ENCODE peak calls at places on chromosome 18, in ten cellular contexts. E, Q, N, C, R, T, V, Y, Z and O are unnamed samples.

GRCh38 chr18:77086656-77087390 is 45.8 kb downstream of the MBP start:
- DNase-seq in E (no peak), R (no peak), Z (peak), Q (no peak), C (no peak), N (peak), Y (no peak), V (peak), T (no peak), O (no peak)

GRCh38 chr18:31303771-31304170 is 14.2 kb upstream of the DSG1 start:
- DNase-seq in Q (no peak), C (no peak), E (no peak), Z (peak), N (no peak), V (no peak), T (peak), R (no peak), Y (no peak), O (no peak)

GRCh38 chr18:40878371-40878770 is 1076.7 kb upstream of the PIK3C3 start:
- DNase-seq in N (no peak), T (no peak), Y (no peak), E (no peak), Z (no peak), Q (no peak), R (no peak), C (no peak), V (no peak), O (no peak)

GRCh38 chr18:63363951-63364350 is 3.1 kb downstream of the KDSR start:
- DNase-seq in R (no peak), Z (no peak), V (no peak), N (no peak), E (no peak), Q (no peak), C (no peak), T (no peak), Y (no peak), O (no peak)

GRCh38 chr18:55300469-55301195 is 287.4 kb downstream of the TCF4 start:
- DNase-seq in R (no peak), Q (no peak), C (peak), Z (no peak), N (peak), E (no peak), V (no peak), T (peak), Y (no peak), O (no peak)

GRCh38 chr18:39799010-39799409 is 2156.0 kb upstream of the PIK3C3 start:
- DNase-seq in Q (no peak), Y (no peak), Z (peak), T (no peak), E (peak), N (no peak), V (no peak), R (no peak), C (no peak), O (peak)

GRCh38 chr18:79682896-79683625 is 3.5 kb downstream of the CTDP1 start:
- DNase-seq in V (no peak), N (peak), Z (no peak), Y (no peak), R (no peak), T (no peak), E (no peak), Q (no peak), C (no peak), O (no peak)

GRCh38 chr18:21735452-21736015 is 5.1 kb upstream of the MIB1 start:
- DNase-seq in Y (no peak), Q (no peak), T (peak), Z (peak), C (no peak), E (no peak), V (peak), N (peak), R (peak), O (peak)

GRCh38 chr18:58586886-58587285 is 42.0 kb downstream of the ALPK2 start:
- DNase-seq in Z (no peak), E (no peak), V (no peak), C (no peak), T (no peak), R (no peak), Y (no peak), Q (no peak), N (no peak), O (no peak)

GRCh38 chr18:43578636-43579203 is 301.4 kb upstream of the SYT4 start:
- DNase-seq in T (no peak), E (no peak), R (peak), Z (peak), Y (no peak), N (no peak), C (no peak), Q (no peak), V (no peak), O (no peak)

GRCh38 chr18:27713037-27713726 is 463.7 kb downstream of the CDH2 start:
- DNase-seq in Z (no peak), Q (no peak), T (no peak), R (no peak), E (no peak), N (no peak), C (no peak), V (no peak), Y (no peak), O (no peak)

GRCh38 chr18:77980275-77980674 is 730.6 kb downstream of the GALR1 start:
- DNase-seq in Q (no peak), N (no peak), T (no peak), Y (no peak), Z (no peak), R (no peak), E (no peak), C (no peak), V (no peak), O (no peak)

GRCh38 chr18:58213931-58214431 is 170.0 kb downstream of the NEDD4L start:
- DNase-seq in N (no peak), R (no peak), Q (no peak), Y (no peak), V (no peak), T (peak), C (no peak), E (no peak), Z (no peak), O (no peak)

GRCh38 chr18:61893304-61893970 is 630 bp upstream of the RNF152 start:
- DNase-seq in Z (peak), Y (peak), E (no peak), R (peak), C (peak), T (peak), V (peak), Q (peak), N (peak), O (peak)

GRCh38 chr18:61896118-61896517 is 3.3 kb upstream of the RNF152 start:
- DNase-seq in Y (no peak), Z (no peak), T (no peak), Q (no peak), N (no peak), C (no peak), V (no peak), E (no peak), R (no peak), O (no peak)

GRCh38 chr18:61892683-61893303 is at the start of gene RNF152:
- DNase-seq in T (peak), E (no peak), C (peak), N (peak), Y (no peak), Q (peak), Z (peak), V (peak), R (peak), O (no peak)

GRCh38 chr18:61894751-61895524 is 2.1 kb upstream of the RNF152 start:
- DNase-seq in R (no peak), Z (no peak), E (peak), Q (no peak), V (no peak), N (no peak), C (peak), T (no peak), Y (no peak), O (no peak)

DNA sequence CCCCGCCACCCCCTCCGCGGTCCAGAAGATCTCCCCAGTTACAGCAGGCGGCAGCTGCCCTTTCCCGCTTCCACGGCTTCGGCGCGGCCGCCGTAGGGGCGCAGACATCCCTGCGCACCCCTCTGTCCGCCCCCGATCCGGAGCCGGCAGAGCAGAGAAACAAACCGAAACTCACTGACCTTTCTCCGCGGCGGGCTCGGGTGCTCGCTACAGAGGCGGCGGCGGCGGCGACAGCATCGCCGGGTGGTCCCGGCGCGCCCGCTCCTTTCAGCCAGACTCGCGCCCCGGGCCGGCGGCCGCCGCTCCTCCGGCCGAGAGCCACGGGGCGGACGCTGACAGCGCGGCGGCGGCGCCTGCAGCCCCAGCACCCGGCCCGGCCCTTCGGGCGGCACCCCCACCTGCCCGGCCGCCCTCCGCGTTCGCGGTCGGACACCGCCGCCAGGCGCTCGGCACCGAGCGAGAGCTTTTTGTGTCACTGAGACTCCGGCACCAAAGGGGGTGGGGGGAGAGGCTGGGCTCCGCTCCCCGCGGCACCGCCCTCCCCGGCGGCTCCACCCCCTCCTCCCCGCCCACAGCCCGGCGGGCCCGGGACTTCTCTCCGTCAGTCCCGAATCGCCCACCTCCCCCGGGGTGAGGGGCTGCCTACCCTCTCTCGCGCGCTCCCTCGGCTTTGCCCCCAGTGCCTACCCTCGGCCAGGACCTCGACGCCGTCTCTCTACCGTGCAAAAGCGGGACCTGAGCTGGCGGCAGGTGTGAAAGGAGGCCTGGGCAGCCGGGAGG is 1.4 kb upstream of the RNF152 start:
- DNase-seq in E (peak), V (peak), Q (peak), R (peak), Z (peak), C (peak), N (peak), T (peak), Y (peak), O (peak)
- TF ChIP-seq POLR2A in E (no peak), V (peak), Q (no peak), R (no peak), Z (peak), C (peak), N (no peak), T (peak), Y (no peak), O (no peak)

GRCh38 chr18:2846638-2847340 is at the start of gene EMILIN2:
- DNase-seq in E (peak), R (peak), Y (peak), V (peak), T (peak), Z (peak), C (peak), N (peak), Q (peak), O (no peak)
- TF ChIP-seq POLR2A in E (no peak), R (no peak), Y (no peak), V (no peak), T (no peak), Z (no peak), C (peak), N (peak), Q (no peak), O (peak)

GRCh38 chr18:12990977-12991838 is at the start of gene CEP192:
- DNase-seq in N (peak), T (peak), R (peak), Q (peak), V (peak), Z (peak), E (peak), Y (peak), C (peak), O (peak)
- TF ChIP-seq POLR2A in N (no peak), T (peak), R (no peak), Q (peak), V (peak), Z (peak), E (no peak), Y (peak), C (peak), O (peak)

DNA sequence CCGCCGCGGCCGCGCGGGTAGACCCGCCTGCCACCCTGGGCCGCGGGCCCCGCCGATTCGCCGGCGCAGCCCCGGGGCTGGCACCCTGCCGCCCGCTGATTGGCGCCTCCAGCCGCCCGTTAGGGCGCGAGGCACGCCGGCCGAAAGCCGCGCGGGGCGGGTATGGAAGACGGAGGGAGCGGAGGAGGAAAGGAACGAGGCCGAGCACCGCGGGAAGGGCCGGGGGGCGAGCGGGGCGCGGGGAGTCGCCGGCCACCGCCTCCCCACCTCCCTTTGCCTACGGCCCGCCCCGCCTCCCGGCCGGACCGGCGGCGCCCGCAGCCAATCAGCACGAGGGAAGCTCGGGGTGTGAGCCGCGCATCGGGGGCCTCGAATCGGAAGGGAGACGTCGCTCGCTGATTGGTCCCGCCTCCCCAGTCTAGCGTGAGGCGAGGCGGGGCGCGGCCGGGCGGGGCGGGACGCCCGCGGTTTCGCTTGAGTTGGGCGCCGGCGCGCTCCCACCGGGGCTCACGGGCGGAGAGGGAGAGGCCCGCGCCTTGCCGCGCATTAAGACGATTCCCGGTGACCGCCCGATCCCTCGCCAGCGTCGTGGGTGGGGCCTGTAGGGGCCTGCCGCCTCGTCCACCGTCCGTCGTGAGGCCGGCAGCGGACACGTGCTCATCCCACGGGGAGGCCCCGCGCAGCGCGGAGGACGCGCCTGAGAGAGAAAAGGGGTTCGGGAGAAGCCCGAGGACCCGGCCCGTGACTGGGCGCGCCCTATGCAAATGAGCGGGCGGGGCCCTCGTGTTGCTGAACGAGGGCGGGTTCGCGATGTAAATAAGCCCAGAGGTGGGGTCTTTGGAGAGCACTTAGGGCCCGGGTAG is 616 bp upstream of the SMAD2 start:
- DNase-seq in T (peak), C (peak), N (peak), Z (peak), R (peak), Q (peak), V (peak), E (peak), Y (peak), O (peak)
- TF ChIP-seq POLR2A in T (peak), C (peak), N (no peak), Z (no peak), R (no peak), Q (peak), V (peak), E (peak), Y (peak), O (peak)

DNA sequence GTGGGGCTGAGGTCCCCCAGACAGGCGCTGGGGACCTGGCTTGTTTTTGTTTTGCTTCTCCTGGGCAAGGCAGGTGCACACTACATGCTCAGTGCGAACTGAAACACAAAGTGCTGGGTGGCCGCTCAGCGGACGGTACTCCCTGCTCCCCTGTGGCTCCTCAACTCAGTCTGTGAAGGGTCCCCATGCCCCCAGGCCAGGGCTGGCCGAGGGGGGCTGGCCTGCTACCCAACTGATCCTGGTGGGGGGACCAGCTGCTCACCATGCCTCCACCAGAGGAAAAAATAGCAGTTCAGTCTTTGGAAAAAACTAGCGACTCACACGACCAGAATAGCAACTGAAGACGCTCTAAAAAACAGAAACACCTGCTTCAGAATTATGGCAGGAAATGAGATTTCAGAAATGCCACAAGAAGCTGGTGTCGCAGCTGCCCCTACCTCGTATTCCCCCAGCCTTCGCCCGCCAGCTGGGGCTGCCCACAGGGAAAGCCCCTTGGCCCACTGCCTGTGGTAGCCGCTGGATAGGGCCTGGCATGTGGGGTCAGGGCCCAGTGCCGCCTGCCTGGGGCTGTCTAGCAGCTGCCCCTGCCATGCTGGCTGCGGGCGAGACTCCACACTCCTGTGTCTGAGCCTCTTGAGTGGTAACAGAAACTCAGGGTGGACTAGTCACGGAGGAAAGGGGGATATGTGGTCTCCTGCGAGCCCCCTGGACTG is 43.7 kb downstream of the MEX3C start:
- DNase-seq in Z (no peak), N (peak), R (no peak), V (no peak), C (no peak), T (no peak), Y (peak), Q (no peak), E (no peak), O (no peak)
- TF ChIP-seq POLR2A in Z (no peak), N (no peak), R (no peak), V (no peak), C (no peak), T (no peak), Y (no peak), Q (no peak), E (no peak), O (no peak)

GRCh38 chr18:56913970-56914369 is 232.9 kb upstream of the BOD1L2 start:
- DNase-seq in Q (no peak), V (no peak), C (no peak), N (no peak), Y (no peak), Z (no peak), E (no peak), R (no peak), T (no peak), O (no peak)

GRCh38 chr18:56910967-56911366 is 235.9 kb upstream of the BOD1L2 start:
- DNase-seq in N (no peak), V (no peak), Y (no peak), Q (no peak), Z (no peak), T (no peak), C (no peak), R (no peak), E (no peak), O (no peak)

GRCh38 chr18:56910237-56910636 is 236.7 kb upstream of the BOD1L2 start:
- DNase-seq in Q (no peak), Z (no peak), V (no peak), T (no peak), C (no peak), R (no peak), Y (no peak), E (no peak), N (no peak), O (no peak)
- TF ChIP-seq POLR2A in Q (no peak), Z (no peak), V (no peak), T (no peak), C (no peak), R (no peak), Y (no peak), E (no peak), N (no peak), O (no peak)

DNA sequence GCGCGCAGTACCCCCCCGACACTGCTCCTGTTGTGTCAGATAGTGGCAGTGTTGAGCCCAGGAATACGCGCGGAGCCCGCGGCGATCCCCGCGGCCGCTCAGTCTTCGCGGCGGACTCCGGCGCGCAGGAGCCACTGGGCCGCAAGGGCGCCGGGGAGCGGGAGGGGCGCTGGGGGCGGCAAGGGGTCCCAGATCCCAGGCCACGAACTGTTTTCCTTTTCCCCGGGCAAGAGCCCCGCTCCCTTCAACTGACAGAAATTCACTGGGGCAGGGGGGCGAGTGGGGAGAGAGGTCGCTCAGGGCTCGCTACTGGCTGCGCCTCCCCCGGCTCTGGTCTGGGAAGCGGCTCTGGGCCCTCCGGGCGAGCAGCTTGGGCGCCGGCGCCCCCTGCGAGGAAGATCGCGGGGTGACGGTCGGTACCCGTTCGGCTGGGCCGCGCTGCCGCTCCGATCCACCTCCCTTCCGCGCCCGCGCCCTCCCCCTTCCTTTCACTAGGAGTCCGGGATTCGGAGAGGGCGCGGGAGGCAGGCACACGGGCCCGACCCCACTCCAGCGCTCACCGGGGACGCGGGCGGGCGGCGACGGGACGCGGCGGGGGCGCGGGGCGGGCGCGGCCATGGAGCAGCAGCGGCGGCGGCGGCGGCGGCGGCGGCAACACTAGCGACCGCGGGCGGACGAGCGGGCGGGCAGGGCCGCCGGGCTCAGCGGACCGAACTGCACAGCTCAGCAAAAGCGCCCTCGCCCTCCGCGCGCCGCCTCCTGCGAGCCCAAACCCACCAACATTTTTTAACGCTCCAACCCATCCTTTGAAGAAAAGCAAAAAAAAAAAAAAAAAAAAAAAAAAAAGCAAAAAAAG is 1.4 kb upstream of the SETBP1 start:
- DNase-seq in C (peak), Q (peak), N (peak), Z (peak), T (peak), E (peak), V (peak), Y (peak), R (peak), O (peak)
- TF ChIP-seq POLR2A in C (peak), Q (peak), N (no peak), Z (no peak), T (peak), E (peak), V (peak), Y (peak), R (no peak), O (no peak)